ENCODE peak calls at places on chromosomes 13 and 19, in ten cellular contexts. D is left ventricle myocardium inferior, O is dorsolateral prefrontal cortex, N is astrocyte of the spinal cord, H is BJ, S is WTC11, Z is psoas muscle, L is ovary, K is GM12865, F is Peyer's patch. M is an unnamed sample.

GRCh38 chr19:1610579-1610978 is 5.3 kb upstream of the UQCR11 start:
- DNase-seq in D (no peak), O (no peak), N (no peak), H (no peak), S (no peak), Z (no peak), L (no peak), K (no peak), F (no peak), M (no peak)

GRCh38 chr13:21078501-21078900 is 17.1 kb upstream of the LATS2 start:
- DNase-seq in D (no peak), O (no peak), N (no peak), H (peak), S (no peak), Z (no peak), L (no peak), K (no peak), F (no peak), M (no peak)

GRCh38 chr19:5339950-5340636 is 519 bp downstream of the PTPRS start:
- DNase-seq in D (no peak), O (no peak), N (no peak), H (no peak), S (peak), Z (no peak), L (no peak), K (no peak), F (no peak), M (no peak)

GRCh38 chr19:34681478-34681877 is 4.0 kb downstream of the ZNF302 start:
- DNase-seq in D (no peak), O (no peak), N (no peak), H (no peak), S (no peak), Z (no peak), L (no peak), K (no peak), F (no peak), M (no peak)

GRCh38 chr13:113764793-113765190 is 5.8 kb downstream of the TMEM255B start:
- DNase-seq in D (no peak), O (no peak), N (no peak), H (no peak), S (no peak), Z (no peak), L (no peak), K (no peak), F (peak), M (no peak)

GRCh38 chr13:42969558-42970172 is 22.4 kb downstream of the EPSTI1 start:
- DNase-seq in D (peak), O (peak), N (peak), H (no peak), S (peak), Z (peak), L (peak), K (peak), F (peak), M (peak)

GRCh38 chr19:47266401-47266885 is 8.2 kb upstream of the INAFM1 start:
- DNase-seq in D (no peak), O (no peak), N (no peak), H (no peak), S (no peak), Z (no peak), L (no peak), K (no peak), F (no peak), M (no peak)

GRCh38 chr13:51251480-51251879 is 29.3 kb downstream of the FAM124A start:
- DNase-seq in D (no peak), O (no peak), N (no peak), H (no peak), S (no peak), Z (no peak), L (no peak), K (no peak), F (no peak), M (no peak)

GRCh38 chr13:52024481-52024880 is at the start of gene UTP14C:
- DNase-seq in D (no peak), O (no peak), N (no peak), H (no peak), S (no peak), Z (no peak), L (no peak), K (no peak), F (no peak), M (no peak)

GRCh38 chr13:45119469-45119989 is 781 bp upstream of the GTF2F2 start:
- DNase-seq in D (no peak), O (no peak), N (peak), H (no peak), S (no peak), Z (no peak), L (peak), K (peak), F (peak), M (no peak)

GRCh38 chr19:38264486-38265212 is at the start of gene SPINT2:
- DNase-seq in D (no peak), O (no peak), N (no peak), H (no peak), S (peak), Z (no peak), L (peak), K (no peak), F (no peak), M (no peak)

GRCh38 chr19:6062274-6062673 is 48.0 kb downstream of the RFX2 start:
- DNase-seq in D (no peak), O (no peak), N (peak), H (no peak), S (no peak), Z (peak), L (peak), K (no peak), F (peak), M (no peak)

GRCh38 chr19:588093-588742 is 1.5 kb upstream of the HCN2 start:
- DNase-seq in D (peak), O (peak), N (peak), H (peak), S (peak), Z (peak), L (no peak), K (peak), F (peak), M (peak)
- TF ChIP-seq CTCF in D (peak), O (peak), N (peak), H (peak), S (peak), Z (no peak), L (no peak), K (peak), F (peak), M (peak)

GRCh38 chr19:27776020-27776419 is 1436.9 kb downstream of the UQCRFS1 start:
- DNase-seq in D (no peak), O (no peak), N (peak), H (no peak), S (no peak), Z (no peak), L (no peak), K (no peak), F (no peak), M (peak)

GRCh38 chr19:27774827-27775226 is 1438.1 kb downstream of the UQCRFS1 start:
- DNase-seq in D (no peak), O (no peak), N (no peak), H (no peak), S (peak), Z (no peak), L (no peak), K (peak), F (no peak), M (no peak)

GRCh38 chr19:27773318-27774094 is 1439.4 kb downstream of the UQCRFS1 start:
- DNase-seq in D (no peak), O (no peak), N (no peak), H (no peak), S (no peak), Z (no peak), L (no peak), K (no peak), F (no peak), M (no peak)

GRCh38 chr19:27775395-27775794 is 1437.6 kb downstream of the UQCRFS1 start:
- DNase-seq in D (no peak), O (no peak), N (no peak), H (no peak), S (no peak), Z (no peak), L (no peak), K (no peak), F (no peak), M (no peak)

GRCh38 chr19:27774337-27774736 is 1438.6 kb downstream of the UQCRFS1 start:
- DNase-seq in D (no peak), O (no peak), N (no peak), H (no peak), S (peak), Z (no peak), L (no peak), K (no peak), F (no peak), M (no peak)
- TF ChIP-seq CTCF in D (no peak), O (no peak), N (peak), H (peak), S (peak), Z (no peak), L (no peak), K (peak), F (no peak), M (peak)

GRCh38 chr13:34153428-34154180 is 335.7 kb downstream of the RFC3 start:
- DNase-seq in D (no peak), O (no peak), N (no peak), H (no peak), S (no peak), Z (no peak), L (no peak), K (no peak), F (no peak), M (no peak)
- TF ChIP-seq CTCF in D (no peak), O (no peak), N (no peak), H (no peak), S (no peak), Z (no peak), L (no peak), K (no peak), F (no peak), M (no peak)

DNA sequence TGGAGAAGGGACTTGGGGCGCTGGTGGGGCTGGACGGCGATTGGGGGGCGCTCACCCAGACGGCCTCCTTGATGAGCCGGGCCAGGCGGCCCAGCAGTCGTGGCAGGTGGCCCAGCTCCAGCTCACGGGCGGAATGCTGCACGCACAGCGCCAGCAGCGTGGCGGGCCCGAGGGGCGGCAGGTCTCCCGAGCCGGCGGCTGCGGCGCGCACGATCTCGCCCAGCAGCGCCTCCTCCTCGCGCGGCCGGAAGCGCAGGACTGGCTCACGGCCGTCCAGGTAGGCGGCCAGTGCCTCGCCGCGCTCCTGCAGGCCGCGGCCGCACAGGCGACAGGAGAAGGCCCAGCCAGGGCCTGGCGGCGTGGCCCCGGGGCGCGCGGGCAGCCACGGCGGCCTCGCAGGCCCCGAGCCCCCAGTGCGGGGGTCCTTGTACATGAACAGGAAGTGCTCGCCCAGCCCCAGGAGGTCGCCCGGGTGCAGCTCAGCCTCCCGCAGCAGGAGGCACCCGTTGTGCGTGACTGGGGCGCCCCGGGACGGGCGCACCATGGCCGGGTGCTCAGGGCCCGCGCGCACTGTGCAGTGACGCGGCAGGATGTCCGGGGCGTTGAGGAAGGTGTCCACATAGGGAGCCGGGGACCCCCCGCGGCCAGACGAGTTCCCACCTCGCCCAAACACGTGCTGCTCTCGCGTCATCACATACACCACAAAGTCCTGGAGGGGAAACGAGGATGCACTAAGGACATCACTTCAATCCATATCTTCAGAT is 9.5 kb upstream of the MAMSTR start:
- DNase-seq in D (no peak), O (no peak), N (no peak), H (no peak), S (peak), Z (no peak), L (no peak), K (no peak), F (no peak), M (no peak)
- TF ChIP-seq CTCF in D (no peak), O (no peak), N (no peak), H (no peak), S (no peak), Z (no peak), L (no peak), K (no peak), F (no peak), M (no peak)

M was measured in MCF 10A.